ENCODE peak calls at places on chromosomes 4 and X, in four cellular contexts. F is NCI-H1436, B is lung microvascular endothelial cell, X is Caco-2. C is an unnamed sample.

GRCh38 chr4:102217345-102217744 is 127.9 kb downstream of the SLC39A8 start:
- DNase-seq in F (no peak), B (no peak), X (no peak), C (no peak)

GRCh38 chrX:44183329-44183728 is 160.1 kb downstream of the EFHC2 start:
- DNase-seq in F (peak), B (no peak), X (no peak), C (no peak)

GRCh38 chrX:96538104-96538725 is 146.4 kb upstream of the DIAPH2 start:
- DNase-seq in F (no peak), B (no peak), X (peak), C (no peak)

GRCh38 chr4:169160825-169161224 is 109.9 kb downstream of the SH3RF1 start:
- DNase-seq in F (no peak), B (no peak), X (no peak), C (no peak)

GRCh38 chr4:29459926-29460325 is 1260.2 kb upstream of the PCDH7 start:
- DNase-seq in F (no peak), B (no peak), X (no peak), C (no peak)

GRCh38 chr4:24103434-24104168 is 213.8 kb upstream of the PPARGC1A start:
- DNase-seq in F (no peak), B (no peak), X (no peak), C (no peak)

GRCh38 chr4:57981123-57981522 is 870.9 kb upstream of the IGFBP7 start:
- DNase-seq in F (no peak), B (no peak), X (no peak), C (no peak)

GRCh38 chrX:42505057-42505456 is 272.9 kb downstream of the PPP1R2C start:
- DNase-seq in F (no peak), B (no peak), X (no peak), C (no peak)

GRCh38 chrX:9560219-9560618 is 95.4 kb downstream of the TBL1X start:
- DNase-seq in F (no peak), B (no peak), X (no peak), C (no peak)

GRCh38 chr4:20041838-20042237 is 209.9 kb upstream of the SLIT2 start:
- DNase-seq in F (no peak), B (no peak), X (no peak), C (no peak)

GRCh38 chr4:1288786-1289185 is 905 bp upstream of the MAEA start:
- DNase-seq in F (no peak), B (no peak), X (no peak), C (no peak)

GRCh38 chrX:107823456-107823855 is 2.2 kb upstream of the MID2 start:
- DNase-seq in F (no peak), B (peak), X (no peak), C (peak)

GRCh38 chr4:113750315-113750714 is 11.2 kb downstream of the CAMK2D start:
- DNase-seq in F (no peak), B (no peak), X (no peak), C (no peak)

GRCh38 chr4:15656038-15656470 is 897 bp upstream of the FBXL5 start:
- DNase-seq in F (peak), B (no peak), X (peak), C (no peak)

GRCh38 chr4:165520071-165520470 is 141.3 kb downstream of the CPE start:
- DNase-seq in F (no peak), B (no peak), X (no peak), C (no peak)

GRCh38 chr4:176259330-176260090 is 9.5 kb downstream of the ASB5 start:
- DNase-seq in F (no peak), B (no peak), X (no peak), C (no peak)

GRCh38 chr4:107658400-107659326 is 61.4 kb downstream of the PAPSS1 start:
- DNase-seq in F (no peak), B (no peak), X (no peak), C (no peak)

GRCh38 chrX:129957241-129958099 is 25.0 kb upstream of the BCORL1 start:
- DNase-seq in F (no peak), B (peak), X (peak), C (no peak)

GRCh38 chr4:3304831-3305609 is 12.2 kb downstream of the RGS12 start:
- DNase-seq in F (no peak), B (no peak), X (no peak), C (peak)

GRCh38 chr4:11623726-11624037 is 195.0 kb upstream of the HS3ST1 start:
- DNase-seq in F (no peak), B (peak), X (peak), C (peak)

GRCh38 chrX:111168314-111168713 is 72.3 kb downstream of the PAK3 start:
- DNase-seq in F (peak), B (no peak), X (no peak), C (no peak)

GRCh38 chr4:159305129-159305528 is 202.2 kb downstream of the RAPGEF2 start:
- DNase-seq in F (no peak), B (no peak), X (no peak), C (no peak)

GRCh38 chrX:132277953-132278614 is 58.8 kb upstream of the RAP2C start:
- DNase-seq in F (no peak), B (no peak), X (no peak), C (no peak)

GRCh38 chr4:77031544-77031943 is 44.2 kb downstream of the CCNI start:
- DNase-seq in F (no peak), B (no peak), X (no peak), C (no peak)

GRCh38 chr4:124943145-124943889 is 230.8 kb upstream of the ANKRD50 start:
- DNase-seq in F (no peak), B (no peak), X (no peak), C (no peak)

GRCh38 chr4:53189011-53189410 is 176.8 kb downstream of the SCFD2 start:
- DNase-seq in F (no peak), B (no peak), X (no peak), C (no peak)

GRCh38 chr4:184329235-184330007 is 111.7 kb upstream of the ENPP6 start:
- DNase-seq in F (no peak), B (no peak), X (no peak), C (no peak)

GRCh38 chr4:55399581-55399980 is 3.8 kb downstream of the TMEM165 start:
- DNase-seq in F (no peak), B (no peak), X (no peak), C (no peak)

GRCh38 chrX:73916931-73917657 is 354.1 kb downstream of the CHIC1 start:
- DNase-seq in F (no peak), B (no peak), X (peak), C (peak)

GRCh38 chr4:7261174-7261573 is 68.8 kb downstream of the SORCS2 start:
- DNase-seq in F (no peak), B (no peak), X (no peak), C (no peak)

GRCh38 chr4:81069706-81070331 is 39.3 kb downstream of the BMP3 start:
- DNase-seq in F (peak), B (peak), X (peak), C (peak)

GRCh38 chr4:163915896-163916295 is 421.4 kb downstream of the TMA16 start:
- DNase-seq in F (no peak), B (no peak), X (no peak), C (no peak)

GRCh38 chr4:174503079-174503724 is 19.1 kb downstream of the HPGD start:
- DNase-seq in F (no peak), B (no peak), X (no peak), C (no peak)

GRCh38 chr4:153060191-153060590 is 124.1 kb downstream of the FHDC1 start:
- DNase-seq in F (no peak), B (no peak), X (no peak), C (no peak)